ENCODE peak calls at places on chromosomes 4 and X, in seven cellular contexts. One of them, this sample, is unnamed.

GRCh38 chr4:155908187-155909139 is 5.0 kb downstream of the TDO2 start:
- DNase-seq in lower lobe of right lung: no peak
- DNase-seq in upper lobe of right lung: no peak
- DNase-seq in fibroblast of lung: no peak
- DNase-seq in lung: no peak
- DNase-seq in A549: no peak
- DNase-seq in cardiac muscle cell: no peak
- DNase-seq in this sample: no peak

GRCh38 chr4:2714071-2714770 is 41.9 kb downstream of the TNIP2 start:
- DNase-seq in lower lobe of right lung: no peak
- DNase-seq in A549: no peak
- DNase-seq in lung: peak
- DNase-seq in fibroblast of lung: peak
- DNase-seq in upper lobe of right lung: no peak
- DNase-seq in cardiac muscle cell: peak
- DNase-seq in this sample: no peak

GRCh38 chrX:112359906-112360305 is 277.3 kb upstream of the TRPC5 start:
- DNase-seq in fibroblast of lung: peak
- DNase-seq in lower lobe of right lung: no peak
- DNase-seq in A549: no peak
- DNase-seq in upper lobe of right lung: no peak
- DNase-seq in lung: no peak
- DNase-seq in cardiac muscle cell: no peak
- DNase-seq in this sample: no peak

GRCh38 chrX:1020634-1021166 is 191.7 kb downstream of the CRLF2 start:
- DNase-seq in fibroblast of lung: no peak
- DNase-seq in A549: no peak
- DNase-seq in upper lobe of right lung: no peak
- DNase-seq in lung: no peak
- DNase-seq in cardiac muscle cell: no peak
- DNase-seq in lower lobe of right lung: no peak
- DNase-seq in this sample: no peak

GRCh38 chr4:140052050-140052449 is 101.9 kb downstream of the MAML3 start:
- DNase-seq in lung: peak
- DNase-seq in A549: no peak
- DNase-seq in upper lobe of right lung: peak
- DNase-seq in cardiac muscle cell: no peak
- DNase-seq in lower lobe of right lung: peak
- DNase-seq in fibroblast of lung: peak
- DNase-seq in this sample: no peak

GRCh38 chrX:71224098-71224708 is 1.2 kb downstream of the GJB1 start:
- DNase-seq in upper lobe of right lung: no peak
- DNase-seq in cardiac muscle cell: no peak
- DNase-seq in lung: no peak
- DNase-seq in lower lobe of right lung: no peak
- DNase-seq in fibroblast of lung: no peak
- DNase-seq in A549: no peak
- DNase-seq in this sample: no peak

GRCh38 chr4:138838251-138838650 is 177.3 kb upstream of the NOCT start:
- DNase-seq in fibroblast of lung: no peak
- DNase-seq in lung: no peak
- DNase-seq in upper lobe of right lung: no peak
- DNase-seq in lower lobe of right lung: no peak
- DNase-seq in cardiac muscle cell: no peak
- DNase-seq in A549: no peak
- DNase-seq in this sample: no peak

GRCh38 chrX:134388161-134389109 is 71.5 kb upstream of the HPRT1 start:
- DNase-seq in cardiac muscle cell: peak
- DNase-seq in upper lobe of right lung: no peak
- DNase-seq in lung: no peak
- DNase-seq in A549: no peak
- DNase-seq in fibroblast of lung: no peak
- DNase-seq in lower lobe of right lung: no peak
- DNase-seq in this sample: no peak

GRCh38 chr4:101599620-101600019 is 190.9 kb upstream of the BANK1 start:
- DNase-seq in lower lobe of right lung: no peak
- DNase-seq in A549: no peak
- DNase-seq in upper lobe of right lung: no peak
- DNase-seq in fibroblast of lung: peak
- DNase-seq in lung: no peak
- DNase-seq in cardiac muscle cell: no peak
- DNase-seq in this sample: no peak

GRCh38 chrX:70592091-70592490 is 147.5 kb downstream of the DLG3 start:
- DNase-seq in upper lobe of right lung: no peak
- DNase-seq in cardiac muscle cell: no peak
- DNase-seq in lower lobe of right lung: no peak
- DNase-seq in A549: peak
- DNase-seq in lung: no peak
- DNase-seq in fibroblast of lung: peak
- DNase-seq in this sample: peak

GRCh38 chr4:161717084-161717483 is 446.7 kb downstream of the FSTL5 start:
- DNase-seq in A549: no peak
- DNase-seq in fibroblast of lung: no peak
- DNase-seq in lower lobe of right lung: no peak
- DNase-seq in upper lobe of right lung: no peak
- DNase-seq in lung: no peak
- DNase-seq in cardiac muscle cell: no peak
- DNase-seq in this sample: no peak

GRCh38 chrX:42195506-42195905 is 272.2 kb upstream of the CASK start:
- DNase-seq in cardiac muscle cell: peak
- DNase-seq in A549: no peak
- DNase-seq in lower lobe of right lung: no peak
- DNase-seq in upper lobe of right lung: no peak
- DNase-seq in fibroblast of lung: no peak
- DNase-seq in lung: no peak
- DNase-seq in this sample: no peak

GRCh38 chr4:26468977-26469376 is 21.3 kb downstream of the CCKAR start:
- DNase-seq in A549: no peak
- DNase-seq in lower lobe of right lung: no peak
- DNase-seq in fibroblast of lung: no peak
- DNase-seq in cardiac muscle cell: no peak
- DNase-seq in lung: no peak
- DNase-seq in upper lobe of right lung: no peak
- DNase-seq in this sample: no peak

GRCh38 chrX:152638443-152638904 is 779 bp downstream of the GABRQ start:
- DNase-seq in lung: no peak
- DNase-seq in upper lobe of right lung: no peak
- DNase-seq in fibroblast of lung: no peak
- DNase-seq in cardiac muscle cell: no peak
- DNase-seq in lower lobe of right lung: no peak
- DNase-seq in A549: no peak
- DNase-seq in this sample: no peak

GRCh38 chr4:11724731-11725130 is 296.0 kb upstream of the HS3ST1 start:
- DNase-seq in A549: no peak
- DNase-seq in lower lobe of right lung: no peak
- DNase-seq in cardiac muscle cell: no peak
- DNase-seq in fibroblast of lung: peak
- DNase-seq in lung: no peak
- DNase-seq in upper lobe of right lung: no peak
- DNase-seq in this sample: no peak

GRCh38 chr4:108172780-108173598 is 4.3 kb upstream of the LEF1 start:
- DNase-seq in upper lobe of right lung: peak
- DNase-seq in A549: no peak
- DNase-seq in lower lobe of right lung: peak
- DNase-seq in fibroblast of lung: peak
- DNase-seq in cardiac muscle cell: peak
- DNase-seq in lung: no peak
- DNase-seq in this sample: peak

GRCh38 chr4:145530662-145531061 is 49.0 kb downstream of the SMAD1 start:
- DNase-seq in A549: no peak
- DNase-seq in lung: no peak
- DNase-seq in lower lobe of right lung: no peak
- DNase-seq in cardiac muscle cell: no peak
- DNase-seq in fibroblast of lung: no peak
- DNase-seq in upper lobe of right lung: no peak
- DNase-seq in this sample: no peak

GRCh38 chr4:186400676-186401075 is 134.7 kb downstream of the F11 start:
- DNase-seq in A549: no peak
- DNase-seq in fibroblast of lung: peak
- DNase-seq in cardiac muscle cell: no peak
- DNase-seq in lung: no peak
- DNase-seq in lower lobe of right lung: no peak
- DNase-seq in upper lobe of right lung: no peak
- DNase-seq in this sample: no peak

DNA sequence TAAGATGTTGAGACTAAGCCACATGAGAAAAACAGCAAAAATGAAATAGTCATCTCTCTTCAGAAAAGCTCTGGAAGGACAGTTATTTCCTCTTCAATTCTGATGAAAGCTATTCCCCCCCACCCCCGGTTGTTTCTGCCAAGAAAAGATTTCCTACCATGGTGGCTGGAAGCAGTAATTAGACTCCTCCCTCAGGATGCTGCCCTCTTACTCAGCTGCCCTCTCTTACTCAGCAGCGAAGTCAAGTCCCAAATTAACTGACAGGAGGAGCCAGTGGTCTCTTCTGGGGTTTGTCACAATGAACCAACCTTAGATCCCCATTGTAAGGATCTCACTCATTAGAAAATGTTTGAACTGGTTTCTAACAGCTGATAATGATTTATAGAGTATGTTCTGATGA is 38.0 kb downstream of the GPM6B start:
- DNase-seq in upper lobe of right lung: no peak
- DNase-seq in A549: no peak
- DNase-seq in lower lobe of right lung: no peak
- DNase-seq in cardiac muscle cell: no peak
- DNase-seq in lung: no peak
- DNase-seq in fibroblast of lung: peak
- DNase-seq in this sample: peak
- TF ChIP-seq CTCF in upper lobe of right lung: no peak
- TF ChIP-seq CTCF in A549: no peak
- TF ChIP-seq CTCF in lower lobe of right lung: no peak
- TF ChIP-seq CTCF in cardiac muscle cell: no peak
- TF ChIP-seq CTCF in lung: no peak
- TF ChIP-seq CTCF in fibroblast of lung: no peak
- TF ChIP-seq CTCF in this sample: no peak

GRCh38 chrX:139851730-139852129 is 81.1 kb downstream of the ATP11C start:
- DNase-seq in A549: no peak
- DNase-seq in cardiac muscle cell: no peak
- DNase-seq in lung: no peak
- DNase-seq in lower lobe of right lung: no peak
- DNase-seq in upper lobe of right lung: no peak
- DNase-seq in fibroblast of lung: peak
- DNase-seq in this sample: no peak

DNA sequence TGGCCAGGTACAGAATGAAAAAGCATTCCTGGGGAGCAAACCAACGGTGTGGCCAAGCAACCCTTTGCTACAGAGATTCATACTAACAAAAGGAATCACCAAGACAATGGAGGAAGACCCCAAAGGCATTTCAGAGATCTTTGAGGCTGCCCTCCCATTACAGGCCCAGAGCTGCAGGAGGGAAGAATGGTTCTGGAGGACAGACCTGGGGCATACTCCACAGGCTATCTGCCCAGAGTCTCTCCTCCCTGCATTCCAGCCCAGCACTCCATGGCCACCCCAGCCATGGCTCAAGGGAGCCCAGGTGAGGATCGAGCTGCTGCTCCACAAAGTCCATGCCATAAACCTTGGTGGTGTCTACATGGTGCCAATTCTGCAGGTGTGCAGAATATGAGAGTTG is 81.9 kb downstream of the ATP11C start:
- DNase-seq in upper lobe of right lung: no peak
- DNase-seq in A549: no peak
- DNase-seq in fibroblast of lung: no peak
- DNase-seq in lower lobe of right lung: no peak
- DNase-seq in cardiac muscle cell: no peak
- DNase-seq in lung: no peak
- DNase-seq in this sample: no peak
- H3K4me3 ChIP-seq in upper lobe of right lung: no peak
- H3K4me3 ChIP-seq in A549: no peak
- H3K4me3 ChIP-seq in fibroblast of lung: no peak
- H3K4me3 ChIP-seq in lower lobe of right lung: no peak
- H3K4me3 ChIP-seq in cardiac muscle cell: no peak
- H3K4me3 ChIP-seq in lung: no peak
- H3K4me3 ChIP-seq in this sample: no peak

GRCh38 chrX:132953358-132953757 is 5.1 kb downstream of the HS6ST2 start:
- DNase-seq in lung: no peak
- DNase-seq in cardiac muscle cell: no peak
- DNase-seq in upper lobe of right lung: no peak
- DNase-seq in fibroblast of lung: peak
- DNase-seq in A549: no peak
- DNase-seq in lower lobe of right lung: no peak
- DNase-seq in this sample: no peak

GRCh38 chrX:132957211-132958085 is 981 bp downstream of the HS6ST2 start:
- DNase-seq in fibroblast of lung: peak
- DNase-seq in cardiac muscle cell: peak
- DNase-seq in lower lobe of right lung: no peak
- DNase-seq in lung: no peak
- DNase-seq in A549: no peak
- DNase-seq in upper lobe of right lung: no peak
- DNase-seq in this sample: no peak

GRCh38 chrX:132954323-132954722 is 4.1 kb downstream of the HS6ST2 start:
- DNase-seq in lung: no peak
- DNase-seq in fibroblast of lung: no peak
- DNase-seq in lower lobe of right lung: no peak
- DNase-seq in upper lobe of right lung: no peak
- DNase-seq in cardiac muscle cell: no peak
- DNase-seq in A549: no peak
- DNase-seq in this sample: no peak

GRCh38 chrX:132956421-132957210 is 1.8 kb downstream of the HS6ST2 start:
- DNase-seq in upper lobe of right lung: peak
- DNase-seq in cardiac muscle cell: peak
- DNase-seq in lung: no peak
- DNase-seq in A549: no peak
- DNase-seq in fibroblast of lung: no peak
- DNase-seq in lower lobe of right lung: no peak
- DNase-seq in this sample: no peak

GRCh38 chrX:132955710-132956109 is 2.7 kb downstream of the HS6ST2 start:
- DNase-seq in cardiac muscle cell: peak
- DNase-seq in upper lobe of right lung: no peak
- DNase-seq in A549: no peak
- DNase-seq in lung: no peak
- DNase-seq in lower lobe of right lung: no peak
- DNase-seq in fibroblast of lung: no peak
- DNase-seq in this sample: no peak
- TF ChIP-seq CTCF in cardiac muscle cell: no peak
- TF ChIP-seq CTCF in upper lobe of right lung: no peak
- TF ChIP-seq CTCF in A549: no peak
- TF ChIP-seq CTCF in lung: no peak
- TF ChIP-seq CTCF in lower lobe of right lung: no peak
- TF ChIP-seq CTCF in fibroblast of lung: no peak
- TF ChIP-seq CTCF in this sample: no peak

DNA sequence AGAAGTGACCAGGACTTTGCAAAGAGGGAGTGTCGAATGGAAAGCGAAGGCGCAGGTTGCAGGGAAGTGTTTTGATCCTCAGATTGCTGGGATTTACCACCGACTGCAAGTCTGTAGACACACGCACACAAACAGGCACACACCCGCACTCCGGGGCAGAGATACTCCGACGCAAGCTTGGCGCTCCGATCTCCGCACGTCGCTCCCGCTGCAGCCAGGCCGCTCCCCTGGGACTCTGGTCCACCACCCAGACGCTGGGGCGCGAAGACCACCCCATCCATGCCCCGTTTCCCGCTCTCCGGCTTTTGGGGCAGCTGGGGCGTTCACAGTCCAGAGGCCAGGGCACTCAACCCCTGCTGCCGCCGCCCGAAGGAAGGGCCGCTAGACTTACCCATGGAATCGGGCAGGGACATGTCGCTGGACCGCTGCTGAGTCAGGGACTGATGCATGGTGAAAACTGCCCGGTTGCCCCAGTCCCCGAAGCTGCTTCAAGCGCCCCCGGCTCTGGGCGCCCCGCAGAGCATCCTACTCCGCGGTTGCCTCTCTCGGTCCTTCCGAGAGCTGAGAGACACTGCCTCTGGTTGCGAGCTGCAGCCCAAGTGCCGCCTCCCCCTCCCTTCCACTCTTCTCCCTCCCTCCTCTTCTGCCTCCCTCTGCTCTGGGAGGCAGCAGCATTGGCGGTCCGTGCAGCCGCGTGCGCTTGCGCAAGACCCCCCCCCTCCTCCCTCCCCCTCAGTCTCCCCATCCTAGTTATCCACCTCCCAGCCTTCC is at the start of gene TMEM255A:
- DNase-seq in upper lobe of right lung: peak
- DNase-seq in fibroblast of lung: peak
- DNase-seq in A549: no peak
- DNase-seq in cardiac muscle cell: peak
- DNase-seq in lower lobe of right lung: peak
- DNase-seq in lung: no peak
- DNase-seq in this sample: no peak
- H3K4me3 ChIP-seq in upper lobe of right lung: peak
- H3K4me3 ChIP-seq in fibroblast of lung: peak
- H3K4me3 ChIP-seq in A549: peak
- H3K4me3 ChIP-seq in cardiac muscle cell: peak
- H3K4me3 ChIP-seq in lower lobe of right lung: peak
- H3K4me3 ChIP-seq in lung: no peak
- H3K4me3 ChIP-seq in this sample: no peak